ENCODE peak calls at places on chromosomes 7 and 10, in five cellular contexts. Q, R, T, X and J are unnamed samples.

GRCh38 chr7:11648104-11648503 is 183.9 kb downstream of the THSD7A start:
- DNase-seq in Q (no peak), R (no peak), T (no peak), X (no peak), J (no peak)

GRCh38 chr7:128928159-128928558 is 9.6 kb upstream of the IRF5 start:
- DNase-seq in Q (no peak), R (no peak), T (no peak), X (no peak), J (no peak)

GRCh38 chr10:102152545-102152890 is 329 bp downstream of the NOLC1 start:
- DNase-seq in Q (no peak), R (peak), T (no peak), X (no peak), J (peak)

GRCh38 chr7:95324396-95324795 is at the start of gene PON1:
- DNase-seq in Q (peak), R (no peak), T (no peak), X (no peak), J (no peak)

GRCh38 chr10:131211556-131211955 is 100.0 kb downstream of the TCERG1L start:
- DNase-seq in Q (no peak), R (no peak), T (no peak), X (no peak), J (no peak)

GRCh38 chr7:20218261-20218660 is 1.1 kb upstream of the MACC1 start:
- DNase-seq in Q (no peak), R (no peak), T (no peak), X (no peak), J (no peak)

GRCh38 chr7:6167004-6167551 is 105.3 kb downstream of the CYTH3 start:
- DNase-seq in Q (no peak), R (no peak), T (no peak), X (no peak), J (no peak)

GRCh38 chr7:2474813-2475677 is 1.2 kb downstream of the GRIFIN start:
- DNase-seq in Q (peak), R (no peak), T (no peak), X (no peak), J (no peak)

GRCh38 chr7:96558530-96558929 is 151.1 kb downstream of the SEM1 start:
- DNase-seq in Q (no peak), R (no peak), T (no peak), X (peak), J (peak)

GRCh38 chr7:22561356-22561755 is 61.4 kb upstream of the STEAP1B start:
- DNase-seq in Q (peak), R (no peak), T (no peak), X (peak), J (peak)

GRCh38 chr7:32879460-32879859 is 12.1 kb downstream of the KBTBD2 start:
- DNase-seq in Q (no peak), R (no peak), T (no peak), X (no peak), J (no peak)

GRCh38 chr10:62492012-62492869 is 118.1 kb downstream of the ZNF365 start:
- DNase-seq in Q (no peak), R (peak), T (no peak), X (no peak), J (no peak)

GRCh38 chr7:1447551-1448244 is 11.6 kb downstream of the MICALL2 start:
- DNase-seq in Q (no peak), R (no peak), T (no peak), X (no peak), J (no peak)

DNA sequence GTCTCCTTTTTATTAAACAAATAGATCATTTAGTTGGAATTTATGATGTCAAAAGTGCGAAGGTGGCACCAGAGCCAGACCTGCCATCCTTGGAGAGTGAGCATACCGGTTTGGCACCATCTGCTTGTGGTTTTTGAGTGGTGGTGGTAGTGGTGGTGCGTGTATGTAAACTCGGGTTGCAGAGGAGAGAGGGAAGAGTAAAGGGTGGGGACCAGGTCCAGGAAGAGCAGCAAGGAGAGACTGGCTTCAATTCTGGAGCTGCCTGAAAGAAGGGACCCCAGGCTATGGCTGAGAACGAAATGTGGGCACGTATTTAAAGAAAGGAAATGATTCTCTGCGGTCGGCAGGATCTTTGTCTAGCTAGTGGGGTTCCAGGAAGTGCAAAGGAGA is 547 bp upstream of the GOLGA7B start:
- DNase-seq in Q (peak), R (peak), T (no peak), X (no peak), J (no peak)
- H3K27ac ChIP-seq in Q (no peak), R (no peak), T (no peak), X (no peak), J (no peak)

GRCh38 chr7:65746398-65746669 is 126.5 kb upstream of the VKORC1L1 start:
- DNase-seq in Q (no peak), R (no peak), T (no peak), X (no peak), J (peak)

GRCh38 chr7:65749039-65749438 is 123.8 kb upstream of the VKORC1L1 start:
- DNase-seq in Q (no peak), R (no peak), T (no peak), X (no peak), J (no peak)

GRCh38 chr7:65749518-65749917 is 123.4 kb upstream of the VKORC1L1 start:
- DNase-seq in Q (no peak), R (no peak), T (no peak), X (no peak), J (no peak)

DNA sequence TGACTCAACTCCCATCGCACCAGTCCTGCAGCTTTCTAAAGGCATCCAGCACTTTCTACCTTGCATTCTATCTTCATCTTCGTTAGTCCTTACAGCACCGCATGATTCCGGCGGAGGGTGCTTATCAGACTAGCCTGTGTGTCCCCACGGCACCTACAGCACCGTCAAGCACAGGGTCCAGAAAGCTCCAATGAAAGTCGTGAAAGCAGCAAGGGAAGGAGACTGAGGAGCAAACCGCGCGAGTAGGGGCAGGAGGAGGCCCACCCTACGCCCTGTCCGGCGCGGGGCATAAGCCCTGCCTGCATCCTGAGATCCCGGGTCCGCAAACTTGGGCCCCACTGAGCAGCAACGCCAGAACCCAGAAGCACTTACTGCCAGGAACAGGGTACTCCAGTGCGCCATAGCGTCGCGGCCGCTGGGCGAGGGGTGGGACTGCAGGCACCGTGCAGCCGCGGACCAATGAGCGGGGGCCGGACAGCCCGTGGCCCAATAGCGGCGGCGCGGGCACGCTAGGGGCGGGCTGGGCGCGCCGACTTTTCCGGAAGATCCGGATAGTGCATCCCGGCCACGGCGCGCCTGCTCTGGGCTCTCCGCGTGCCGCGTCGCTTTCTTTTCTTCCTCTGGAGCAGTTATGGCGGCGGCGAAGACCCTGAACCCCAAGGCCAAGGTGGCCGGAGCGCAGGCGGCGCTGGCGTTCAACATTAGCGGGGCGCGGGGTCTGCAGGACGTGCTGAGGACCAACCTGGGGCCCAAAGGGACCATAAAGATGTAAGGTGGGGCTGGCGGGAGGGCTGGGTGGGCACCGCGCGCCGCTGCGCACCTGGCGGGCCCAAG is 122.1 kb upstream of the VKORC1L1 start:
- DNase-seq in Q (peak), R (peak), T (peak), X (peak), J (peak)
- TF ChIP-seq CTCF in Q (no peak), R (no peak), T (peak), X (no peak), J (peak)

GRCh38 chr7:155202106-155202871 is 95.4 kb upstream of the INSIG1 start:
- DNase-seq in Q (no peak), R (no peak), T (no peak), X (no peak), J (no peak)

GRCh38 chr7:155203059-155203881 is 94.4 kb upstream of the INSIG1 start:
- DNase-seq in Q (no peak), R (no peak), T (no peak), X (no peak), J (no peak)

GRCh38 chr7:155204744-155205367 is 92.8 kb upstream of the INSIG1 start:
- DNase-seq in Q (no peak), R (no peak), T (no peak), X (no peak), J (no peak)

GRCh38 chr7:155205368-155206285 is 92.1 kb upstream of the INSIG1 start:
- DNase-seq in Q (peak), R (peak), T (peak), X (peak), J (peak)

GRCh38 chr7:155203882-155204691 is 93.6 kb upstream of the INSIG1 start:
- DNase-seq in Q (no peak), R (no peak), T (no peak), X (no peak), J (no peak)
- H3K27ac ChIP-seq in Q (no peak), R (no peak), T (no peak), X (no peak), J (no peak)

DNA sequence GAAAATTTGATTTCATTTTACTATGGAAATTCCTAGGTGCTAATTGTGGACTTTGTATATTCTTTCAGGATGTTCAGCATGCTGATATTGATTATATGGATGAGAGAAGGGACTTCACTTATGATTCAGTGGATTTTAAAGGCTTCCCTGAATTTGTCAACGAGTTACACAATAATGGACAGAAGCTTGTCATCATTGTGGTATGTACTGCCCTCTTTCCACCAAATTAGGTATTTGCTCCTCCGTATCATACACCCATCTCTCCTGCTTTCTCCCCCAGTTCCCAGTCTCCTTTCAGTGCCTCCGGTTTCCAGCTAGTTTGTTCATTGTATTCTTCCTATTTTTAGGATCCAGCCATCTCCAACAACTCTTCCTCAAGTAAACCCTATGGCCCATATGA is 34.6 kb downstream of the MGAM start:
- DNase-seq in Q (no peak), R (no peak), T (no peak), X (no peak), J (no peak)
- TF ChIP-seq CTCF in Q (peak), R (peak), T (no peak), X (no peak), J (peak)

DNA sequence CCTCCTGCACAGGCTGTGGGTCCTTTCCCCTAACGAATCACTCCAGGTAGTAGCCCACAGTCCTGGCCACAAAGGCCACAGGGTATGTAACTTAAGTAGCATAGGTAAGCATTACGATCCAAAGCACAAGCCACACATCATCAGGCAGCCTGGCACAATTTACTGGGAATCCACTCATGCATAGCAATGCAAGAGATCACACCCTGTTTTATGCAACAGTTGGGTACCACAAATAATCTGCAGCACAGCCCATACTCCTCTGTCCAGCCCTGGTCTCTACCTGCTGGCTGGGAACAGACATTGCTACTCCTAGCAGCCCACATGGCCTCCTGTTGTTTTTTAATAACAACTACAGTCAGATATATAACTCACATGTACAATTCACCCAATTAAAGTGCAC is 34.3 kb downstream of the SRPK2 start:
- DNase-seq in Q (no peak), R (no peak), T (no peak), X (no peak), J (no peak)
- H3K27ac ChIP-seq in Q (no peak), R (no peak), T (peak), X (no peak), J (no peak)

GRCh38 chr7:81944103-81944502 is 174.3 kb upstream of the HGF start:
- DNase-seq in Q (no peak), R (no peak), T (no peak), X (no peak), J (no peak)
- TF ChIP-seq CTCF in Q (no peak), R (no peak), T (no peak), X (no peak), J (no peak)

DNA sequence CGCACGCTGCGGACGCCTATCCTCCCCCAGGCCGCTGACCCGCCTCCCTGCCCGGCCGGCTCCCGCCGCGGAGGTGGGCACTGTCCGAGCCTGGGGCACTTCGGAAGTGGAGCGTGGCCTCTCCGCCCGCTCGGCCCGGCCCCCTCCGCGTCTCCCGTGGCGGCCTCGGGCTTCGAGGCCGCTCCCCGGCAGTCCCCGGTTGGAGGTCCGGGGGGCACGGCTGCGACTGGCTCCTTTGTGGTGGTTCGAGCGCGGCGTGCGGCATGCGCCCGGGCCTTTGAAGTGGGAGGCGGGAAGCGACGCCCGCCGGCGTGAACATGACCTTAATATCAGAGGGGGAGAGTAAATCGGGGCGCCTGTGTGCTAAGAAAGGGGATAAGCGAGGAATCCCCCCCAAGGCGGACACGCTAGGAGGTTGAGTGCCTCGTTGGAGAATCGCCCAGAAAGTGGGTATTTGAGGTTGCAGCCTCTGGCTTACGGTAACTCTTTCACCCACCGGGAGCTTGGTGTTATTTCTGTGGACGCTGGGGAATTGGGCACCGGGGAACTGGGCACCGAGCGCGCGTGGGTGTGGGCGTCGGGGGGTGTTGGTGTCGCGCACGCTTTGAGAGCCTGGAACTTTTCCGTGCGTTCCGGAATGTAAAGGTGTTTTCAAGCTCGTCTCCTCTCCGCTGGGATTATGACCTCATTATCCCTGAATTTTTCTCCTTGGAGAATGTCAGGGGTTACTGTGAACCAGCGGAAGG is 562 bp downstream of the SUV39H2 start:
- DNase-seq in Q (peak), R (peak), T (no peak), X (no peak), J (no peak)
- H3K27ac ChIP-seq in Q (peak), R (peak), T (peak), X (peak), J (peak)

DNA sequence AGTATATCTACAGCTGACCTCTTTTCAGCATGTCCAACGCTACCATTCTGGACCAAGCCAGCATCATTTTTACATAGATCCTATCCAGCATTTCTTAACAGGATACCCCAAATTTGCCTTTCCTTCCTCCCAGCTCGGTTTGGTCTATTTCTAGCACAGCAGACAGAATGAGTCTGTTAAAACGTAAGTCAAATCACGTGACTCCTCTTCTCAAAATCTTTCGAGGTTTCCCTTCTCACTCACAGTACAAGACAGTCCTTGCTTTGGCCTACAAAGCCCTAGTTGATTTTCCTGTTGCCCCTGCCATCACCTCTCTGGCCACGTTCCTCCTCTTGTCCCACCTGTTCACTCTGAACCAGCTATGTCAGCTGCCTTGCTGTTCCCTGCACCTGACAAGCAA is 711.7 kb downstream of the SORCS3 start:
- DNase-seq in Q (no peak), R (no peak), T (no peak), X (no peak), J (no peak)
- TF ChIP-seq CTCF in Q (no peak), R (no peak), T (no peak), X (no peak), J (no peak)

GRCh38 chr10:119441921-119442757 is 100.4 kb downstream of the RGS10 start:
- DNase-seq in Q (no peak), R (peak), T (no peak), X (no peak), J (no peak)
- H3K27ac ChIP-seq in Q (no peak), R (peak), T (peak), X (peak), J (no peak)

DNA sequence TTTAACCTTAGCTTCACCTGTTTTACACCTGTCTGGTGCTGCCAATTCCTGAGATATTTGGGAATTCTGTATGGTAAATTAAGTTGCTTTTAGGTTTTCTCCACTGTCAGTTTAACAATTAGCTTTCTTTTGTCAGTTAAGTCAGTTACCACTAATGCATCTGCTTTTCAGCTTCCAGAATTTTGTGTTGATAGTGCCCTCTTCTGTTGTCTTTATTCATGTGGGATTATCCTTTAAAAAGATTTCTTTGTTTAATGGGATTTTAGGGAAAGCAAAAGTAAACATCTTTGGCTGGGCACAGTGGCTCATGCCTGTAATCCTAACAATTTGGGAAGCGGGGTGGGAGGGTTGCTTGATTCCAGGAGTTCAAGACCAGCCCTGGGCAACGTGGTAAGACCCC is 8.1 kb downstream of the TFAM start:
- DNase-seq in Q (no peak), R (no peak), T (no peak), X (no peak), J (no peak)
- TF ChIP-seq CTCF in Q (peak), R (no peak), T (no peak), X (peak), J (peak)